ENCODE peak calls at places on chromosomes 16 and 17, in four cellular contexts. One of them, this sample, is unnamed. For H3K4me1 and H3K36me3, the result is how much of the 10 kb centered on the place peaks cover.

GRCh38 chr17:63528183-63528582 is 5.0 kb downstream of the KCNH6 start:
- DNase-seq in upper lobe of right lung: no peak
- DNase-seq in stomach: no peak
- DNase-seq in neuronal stem cell: no peak
- DNase-seq in this sample: no peak

GRCh38 chr16:64251742-64252141 is 870.1 kb downstream of the CDH11 start:
- DNase-seq in stomach: no peak
- DNase-seq in neuronal stem cell: no peak
- DNase-seq in upper lobe of right lung: no peak
- DNase-seq in this sample: no peak

GRCh38 chr17:39622380-39623006 is 4.3 kb upstream of the PPP1R1B start:
- DNase-seq in upper lobe of right lung: no peak
- DNase-seq in neuronal stem cell: no peak
- DNase-seq in stomach: no peak
- DNase-seq in this sample: no peak

GRCh38 chr16:55542459-55543082 is 23.9 kb upstream of the CAPNS2 start:
- DNase-seq in upper lobe of right lung: no peak
- DNase-seq in neuronal stem cell: no peak
- DNase-seq in stomach: no peak
- DNase-seq in this sample: peak

GRCh38 chr16:55389426-55390073 is 65.5 kb downstream of the IRX6 start:
- DNase-seq in stomach: no peak
- DNase-seq in upper lobe of right lung: peak
- DNase-seq in neuronal stem cell: no peak
- DNase-seq in this sample: no peak

GRCh38 chr16:65919116-65919515 is 447.4 kb upstream of the CDH5 start:
- DNase-seq in neuronal stem cell: no peak
- DNase-seq in stomach: no peak
- DNase-seq in upper lobe of right lung: no peak
- DNase-seq in this sample: no peak

GRCh38 chr16:66787427-66787826 is 14.0 kb downstream of the TERB1 start:
- DNase-seq in upper lobe of right lung: no peak
- DNase-seq in stomach: no peak
- DNase-seq in neuronal stem cell: no peak
- DNase-seq in this sample: no peak

GRCh38 chr17:52181842-52182241 is 23.3 kb upstream of the CA10 start:
- DNase-seq in stomach: no peak
- DNase-seq in neuronal stem cell: no peak
- DNase-seq in upper lobe of right lung: no peak
- DNase-seq in this sample: no peak

GRCh38 chr17:40139566-40140058 is 725 bp upstream of the CASC3 start:
- DNase-seq in stomach: no peak
- DNase-seq in upper lobe of right lung: no peak
- DNase-seq in neuronal stem cell: no peak
- DNase-seq in this sample: no peak

GRCh38 chr17:47720754-47721533 is 12.1 kb upstream of the TBX21 start:
- DNase-seq in upper lobe of right lung: no peak
- DNase-seq in stomach: no peak
- DNase-seq in neuronal stem cell: no peak
- DNase-seq in this sample: no peak

GRCh38 chr17:63911657-63912100 is 621 bp upstream of the CSHL1 start:
- DNase-seq in neuronal stem cell: peak
- DNase-seq in stomach: peak
- DNase-seq in upper lobe of right lung: peak
- DNase-seq in this sample: peak

GRCh38 chr17:82970067-82970466 is 109.3 kb upstream of the METRNL start:
- DNase-seq in neuronal stem cell: no peak
- DNase-seq in stomach: no peak
- DNase-seq in upper lobe of right lung: peak
- DNase-seq in this sample: no peak

GRCh38 chr17:47682138-47682537 is 11.8 kb upstream of the TBKBP1 start:
- DNase-seq in neuronal stem cell: no peak
- DNase-seq in stomach: no peak
- DNase-seq in upper lobe of right lung: no peak
- DNase-seq in this sample: no peak

GRCh38 chr16:81790772-81791171 is 11.7 kb downstream of the PLCG2 start:
- DNase-seq in neuronal stem cell: no peak
- DNase-seq in stomach: no peak
- DNase-seq in upper lobe of right lung: no peak
- DNase-seq in this sample: no peak

GRCh38 chr16:11916524-11917285 is 949 bp upstream of the GSPT1 start:
- DNase-seq in neuronal stem cell: no peak
- DNase-seq in upper lobe of right lung: no peak
- DNase-seq in stomach: peak
- DNase-seq in this sample: peak

DNA sequence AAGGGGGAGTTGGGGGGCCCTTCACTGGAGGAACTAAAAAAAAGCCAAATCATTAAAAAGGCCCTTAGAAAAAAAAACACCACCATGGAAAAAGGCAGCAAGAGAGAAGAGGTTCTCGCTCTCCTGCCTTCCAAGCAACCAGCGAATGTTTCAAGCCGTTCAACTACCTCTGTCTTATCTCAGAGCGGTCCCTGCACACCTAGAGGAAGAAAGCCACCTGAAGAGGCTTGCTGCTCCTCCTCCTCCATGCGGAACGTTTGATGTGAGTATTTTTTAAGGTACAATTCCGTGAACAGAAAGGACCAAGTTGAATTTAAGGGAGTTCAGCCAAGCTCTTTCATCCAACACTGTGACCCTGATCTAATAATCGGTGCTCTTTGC is 9.2 kb downstream of the NXN start:
- DNase-seq in upper lobe of right lung: no peak
- DNase-seq in stomach: no peak
- DNase-seq in neuronal stem cell: no peak
- DNase-seq in this sample: no peak
- H3K27ac ChIP-seq in upper lobe of right lung: peak
- H3K27ac ChIP-seq in stomach: no peak
- H3K27ac ChIP-seq in neuronal stem cell: no peak
- H3K27ac ChIP-seq in this sample: peak

GRCh38 chr16:19130852-19131808 is 17.4 kb downstream of the ITPRIPL2 start:
- DNase-seq in upper lobe of right lung: peak
- DNase-seq in neuronal stem cell: no peak
- DNase-seq in stomach: no peak
- DNase-seq in this sample: no peak
- H3K4me1 ChIP-seq in upper lobe of right lung: under half
- H3K4me1 ChIP-seq in neuronal stem cell: under half
- H3K4me1 ChIP-seq in stomach: under half
- H3K4me1 ChIP-seq in this sample: under half

GRCh38 chr16:87720411-87720810 is 45.4 kb downstream of the KLHDC4 start:
- DNase-seq in stomach: no peak
- DNase-seq in neuronal stem cell: no peak
- DNase-seq in upper lobe of right lung: no peak
- DNase-seq in this sample: no peak

GRCh38 chr16:87722590-87723223 is 43.1 kb downstream of the KLHDC4 start:
- DNase-seq in upper lobe of right lung: no peak
- DNase-seq in stomach: no peak
- DNase-seq in neuronal stem cell: no peak
- DNase-seq in this sample: no peak

GRCh38 chr16:87723224-87723619 is 42.6 kb downstream of the KLHDC4 start:
- DNase-seq in stomach: peak
- DNase-seq in upper lobe of right lung: peak
- DNase-seq in neuronal stem cell: no peak
- DNase-seq in this sample: peak

GRCh38 chr16:87724490-87725291 is 41.1 kb downstream of the KLHDC4 start:
- DNase-seq in neuronal stem cell: no peak
- DNase-seq in upper lobe of right lung: no peak
- DNase-seq in stomach: no peak
- DNase-seq in this sample: no peak

GRCh38 chr16:87721622-87722565 is 43.9 kb downstream of the KLHDC4 start:
- DNase-seq in stomach: no peak
- DNase-seq in neuronal stem cell: no peak
- DNase-seq in upper lobe of right lung: no peak
- DNase-seq in this sample: no peak
- H3K36me3 ChIP-seq in stomach: under half
- H3K36me3 ChIP-seq in neuronal stem cell: under half
- H3K36me3 ChIP-seq in upper lobe of right lung: under half
- H3K36me3 ChIP-seq in this sample: under half

DNA sequence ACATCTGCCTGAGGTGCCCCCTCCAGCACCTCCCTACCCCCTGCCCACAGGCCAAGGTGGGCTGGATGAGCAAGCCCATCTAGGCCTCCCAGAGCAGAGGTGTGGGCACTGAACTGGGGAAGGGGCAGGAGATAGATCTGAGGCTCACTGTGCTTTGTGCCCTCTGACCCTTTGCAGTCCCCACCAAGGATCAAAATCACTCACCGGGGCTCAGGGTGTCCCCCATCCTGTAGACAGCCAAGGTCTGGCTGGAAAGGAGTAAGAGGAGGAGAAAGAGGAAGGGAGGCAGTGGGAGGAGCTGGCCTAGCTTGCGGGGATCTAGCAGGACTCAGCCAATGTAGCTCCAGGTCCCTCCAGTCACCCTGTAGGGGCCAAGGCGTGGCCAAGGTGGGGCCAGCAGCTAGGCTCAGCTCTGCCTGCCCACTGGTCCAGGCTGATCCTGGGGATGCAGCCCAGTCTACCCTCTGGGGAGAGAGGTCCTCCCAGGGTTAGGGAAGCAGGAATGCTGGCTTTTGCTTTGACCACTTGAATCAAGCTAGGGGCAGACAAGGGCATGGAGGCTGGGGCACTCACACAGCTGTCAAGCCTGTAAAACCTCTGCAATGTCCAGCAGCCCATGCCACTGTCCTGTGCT is 1.8 kb downstream of the SLC12A4 start:
- DNase-seq in neuronal stem cell: no peak
- DNase-seq in upper lobe of right lung: no peak
- DNase-seq in stomach: no peak
- DNase-seq in this sample: no peak
- H3K27ac ChIP-seq in neuronal stem cell: peak
- H3K27ac ChIP-seq in upper lobe of right lung: peak
- H3K27ac ChIP-seq in stomach: no peak
- H3K27ac ChIP-seq in this sample: peak

GRCh38 chr16:10868562-10869469 is 8.2 kb upstream of the CIITA start:
- DNase-seq in stomach: no peak
- DNase-seq in neuronal stem cell: no peak
- DNase-seq in upper lobe of right lung: peak
- DNase-seq in this sample: no peak
- H3K4me1 ChIP-seq in stomach: under half
- H3K4me1 ChIP-seq in neuronal stem cell: under half
- H3K4me1 ChIP-seq in upper lobe of right lung: under half
- H3K4me1 ChIP-seq in this sample: under half

DNA sequence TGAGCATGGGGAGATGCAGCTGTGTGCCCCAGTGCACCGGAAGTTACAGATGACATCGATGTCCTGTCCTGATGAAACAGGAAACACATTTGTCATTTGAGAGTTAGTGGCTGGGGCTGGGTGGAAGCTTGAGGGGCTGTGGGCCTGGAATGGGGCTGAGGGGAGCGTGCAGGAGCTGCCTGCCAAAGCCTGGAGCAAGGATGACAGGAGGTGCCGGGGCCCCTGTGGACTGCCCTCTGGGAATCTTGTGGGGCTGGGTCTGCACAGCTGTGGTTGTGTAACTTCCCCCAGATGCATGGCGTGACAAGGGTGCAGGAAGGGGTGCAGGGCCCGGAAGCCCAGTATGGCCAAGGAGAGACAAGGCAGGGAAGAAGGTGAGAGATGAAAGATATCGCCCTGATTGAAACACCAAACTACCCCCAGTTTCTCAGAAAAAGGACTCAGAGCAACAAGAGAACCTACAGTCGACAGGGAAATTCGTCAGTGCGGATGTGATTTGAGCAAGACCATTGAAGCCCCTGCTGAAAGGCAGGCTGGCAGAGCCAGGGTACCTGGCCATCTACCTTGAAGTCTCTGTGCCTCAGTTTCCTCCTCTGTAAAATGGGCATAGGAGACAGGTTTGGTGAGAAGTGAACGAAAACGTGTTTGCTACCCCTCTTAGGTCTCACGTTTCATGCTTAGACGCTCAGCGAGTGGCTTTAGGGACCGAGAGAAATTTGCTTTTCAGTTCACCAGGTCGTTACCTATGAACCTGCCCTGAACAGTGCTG is 8.8 kb downstream of the MMP25 start:
- DNase-seq in stomach: no peak
- DNase-seq in neuronal stem cell: no peak
- DNase-seq in upper lobe of right lung: no peak
- DNase-seq in this sample: no peak
- H3K36me3 ChIP-seq in stomach: under half
- H3K36me3 ChIP-seq in neuronal stem cell: under half
- H3K36me3 ChIP-seq in upper lobe of right lung: under half
- H3K36me3 ChIP-seq in this sample: under half

GRCh38 chr17:20243524-20243923 is 223.8 kb downstream of the LGALS9B start:
- DNase-seq in stomach: no peak
- DNase-seq in neuronal stem cell: no peak
- DNase-seq in upper lobe of right lung: no peak
- DNase-seq in this sample: no peak

GRCh38 chr17:20241855-20242254 is 225.5 kb downstream of the LGALS9B start:
- DNase-seq in neuronal stem cell: no peak
- DNase-seq in stomach: no peak
- DNase-seq in upper lobe of right lung: no peak
- DNase-seq in this sample: no peak

GRCh38 chr17:20246692-20247091 is 220.6 kb downstream of the LGALS9B start:
- DNase-seq in upper lobe of right lung: no peak
- DNase-seq in neuronal stem cell: no peak
- DNase-seq in stomach: no peak
- DNase-seq in this sample: no peak

GRCh38 chr17:20244671-20245070 is 222.7 kb downstream of the LGALS9B start:
- DNase-seq in neuronal stem cell: no peak
- DNase-seq in stomach: no peak
- DNase-seq in upper lobe of right lung: no peak
- DNase-seq in this sample: peak

DNA sequence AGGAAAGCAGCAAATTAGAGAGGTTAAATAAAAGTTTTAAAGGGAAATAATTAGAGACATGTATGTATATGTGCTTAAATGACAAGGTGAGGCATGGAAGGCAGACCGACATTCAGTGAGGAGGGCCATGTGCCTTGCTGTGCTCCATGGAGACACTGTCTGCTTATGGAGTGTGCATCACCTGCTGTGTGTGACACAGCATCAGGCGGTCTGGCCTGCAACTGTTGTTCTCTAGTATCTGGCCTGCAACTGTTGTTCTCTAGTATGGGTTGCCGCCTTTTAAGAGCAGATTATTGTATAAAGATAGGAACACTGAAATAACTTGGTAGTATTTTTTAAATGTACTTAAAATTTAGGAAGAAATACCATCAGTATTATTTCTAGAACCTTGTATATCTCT is 225.1 kb downstream of the LGALS9B start:
- DNase-seq in neuronal stem cell: no peak
- DNase-seq in upper lobe of right lung: no peak
- DNase-seq in stomach: no peak
- DNase-seq in this sample: no peak
- H3K27ac ChIP-seq in neuronal stem cell: no peak
- H3K27ac ChIP-seq in upper lobe of right lung: no peak
- H3K27ac ChIP-seq in stomach: no peak
- H3K27ac ChIP-seq in this sample: no peak

GRCh38 chr17:21278304-21279197 is 6.0 kb upstream of the MAP2K3 start:
- DNase-seq in stomach: peak
- DNase-seq in neuronal stem cell: no peak
- DNase-seq in upper lobe of right lung: no peak
- DNase-seq in this sample: no peak
- H3K4me1 ChIP-seq in stomach: half or more
- H3K4me1 ChIP-seq in neuronal stem cell: under half
- H3K4me1 ChIP-seq in upper lobe of right lung: under half
- H3K4me1 ChIP-seq in this sample: under half